ENCODE peak calls at places on chromosomes 2 and 18, in four cellular contexts. A is activated naive CD4-positive, alpha-beta T cell treated with anti-CD3 and anti-CD28 coated beads, Interleukin-2, amount 10 ng/mL, durations not matched to agents 7 days and 5 days; E is NCI-H1092; F is GM20000. X is an unnamed sample.
A peak's percentile ranks its signal among the peaks of the same experiment; 100 is the strongest.

GRCh38 chr2:148534416-148535205 is 109.9 kb upstream of the EPC2 start:
- DNase-seq in E (no peak), F (no peak), A (no peak), X (no peak)

GRCh38 chr2:141711627-141712026 is 419.2 kb downstream of the LRP1B start:
- DNase-seq in A (no peak), E (no peak), F (no peak), X (no peak)

GRCh38 chr2:206981739-206982336 is 42.5 kb downstream of the CPO start:
- DNase-seq in F (peak; percentile 17), E (peak; percentile 34), A (peak; percentile 70), X (no peak)

GRCh38 chr2:64582774-64583340 is 58.7 kb downstream of the AFTPH start:
- DNase-seq in E (no peak), F (peak; percentile 50), A (no peak), X (no peak)

GRCh38 chr2:101286684-101287083 is 21.8 kb downstream of the RNF149 start:
- DNase-seq in A (no peak), E (no peak), F (no peak), X (no peak)

GRCh38 chr2:75640621-75641121 is 5.9 kb upstream of the MRPL19 start:
- DNase-seq in A (peak; percentile 67), E (no peak), F (peak; percentile 55), X (no peak)

GRCh38 chr2:143481231-143481613 is 352.0 kb downstream of the ARHGAP15 start:
- DNase-seq in E (no peak), F (no peak), A (no peak), X (no peak)

GRCh38 chr2:180370476-180371205 is 363.5 kb upstream of the CWC22 start:
- DNase-seq in A (no peak), E (no peak), F (no peak), X (no peak)

GRCh38 chr2:109126501-109126860 is 2.5 kb upstream of the SH3RF3 start:
- DNase-seq in E (no peak), A (no peak), F (no peak), X (no peak)

GRCh38 chr2:160140001-160140400 is 60.1 kb downstream of the ITGB6 start:
- DNase-seq in A (no peak), E (no peak), F (no peak), X (no peak)

GRCh38 chr2:96816127-96816835 is at the start of gene CNNM3:
- DNase-seq in F (peak; percentile 100), A (peak; percentile 98), E (peak; percentile 79), X (peak; percentile 57)

GRCh38 chr2:212034841-212035585 is 503.6 kb downstream of the ERBB4 start:
- DNase-seq in A (no peak), E (no peak), F (no peak), X (no peak)

GRCh38 chr2:216194561-216194960 is 85.4 kb downstream of the XRCC5 start:
- DNase-seq in F (no peak), E (no peak), A (no peak), X (no peak)

GRCh38 chr18:74608681-74609080 is 11.0 kb downstream of the ZNF407 start:
- DNase-seq in A (no peak), E (no peak), F (no peak), X (no peak)

GRCh38 chr2:73897934-73898333 is 5.1 kb downstream of the ACTG2 start:
- DNase-seq in F (no peak), A (no peak), E (no peak), X (no peak)

GRCh38 chr2:135904590-135904989 is 28.3 kb upstream of the MCM6 start:
- DNase-seq in F (no peak), E (no peak), A (no peak), X (no peak)

GRCh38 chr2:234564719-234565118 is 67.8 kb upstream of the ARL4C start:
- DNase-seq in A (no peak), F (no peak), E (peak; percentile 26), X (no peak)

GRCh38 chr2:61151434-61151833 is 10.6 kb upstream of the C2orf74 start:
- DNase-seq in E (no peak), F (no peak), A (no peak), X (no peak)

GRCh38 chr2:191539068-191539467 is 138.9 kb upstream of the NABP1 start:
- DNase-seq in A (peak; percentile 59), F (no peak), E (no peak), X (no peak)

GRCh38 chr2:122927217-122927616 is 1097.9 kb upstream of the CNTNAP5 start:
- DNase-seq in F (no peak), E (peak; percentile 39), A (no peak), X (no peak)

GRCh38 chr2:217804338-217804737 is 198.5 kb downstream of the TNS1 start:
- DNase-seq in A (peak; percentile 13), E (no peak), F (no peak), X (no peak)

GRCh38 chr2:73232471-73233153 is 427 bp downstream of the PRADC1 start:
- DNase-seq in E (no peak), A (peak; percentile 65), F (peak; percentile 49), X (no peak)

GRCh38 chr2:169734172-169734847 is 678 bp downstream of the KLHL23 start:
- DNase-seq in F (peak; percentile 70), E (peak; percentile 2), A (peak; percentile 36), X (no peak)

GRCh38 chr2:203789613-203790012 is 78.0 kb upstream of the CTLA4 start:
- DNase-seq in E (no peak), F (no peak), A (no peak), X (no peak)

GRCh38 chr2:236622201-236622600 is 52.6 kb downstream of the ACKR3 start:
- DNase-seq in F (no peak), A (no peak), E (no peak), X (no peak)

GRCh38 chr2:95267458-95268207 is 6.6 kb upstream of the PROM2 start:
- DNase-seq in F (no peak), A (peak; percentile 5), E (no peak), X (no peak)